ENCODE peak calls at places on chromosome 6, in seven cellular contexts. F is Jurkat, Clone E6-1; S is astrocyte; I is ovary; Z is right lobe of liver; R is CD8-positive, alpha-beta T cell; D is fibroblast of the aortic adventitia. V is an unnamed sample.

GRCh38 chr6:88443554-88443953 is 277.4 kb upstream of the CNR1 start:
- DNase-seq in F (no peak), S (no peak), I (no peak), Z (no peak), R (no peak), D (no peak), V (no peak)

GRCh38 chr6:43924222-43924702 is 154.3 kb downstream of the VEGFA start:
- DNase-seq in F (peak), S (peak), I (no peak), Z (peak), R (peak), D (no peak), V (no peak)

GRCh38 chr6:36336779-36337194 is at the start of gene BNIP5:
- DNase-seq in F (no peak), S (no peak), I (no peak), Z (no peak), R (no peak), D (no peak), V (no peak)

GRCh38 chr6:167152858-167153257 is 4.9 kb downstream of the GPR31 start:
- DNase-seq in F (no peak), S (no peak), I (no peak), Z (no peak), R (no peak), D (no peak), V (no peak)

GRCh38 chr6:122730775-122731386 is 48.6 kb upstream of the FABP7 start:
- DNase-seq in F (peak), S (no peak), I (no peak), Z (no peak), R (no peak), D (peak), V (no peak)

GRCh38 chr6:44580901-44581300 is 193.4 kb downstream of the CDC5L start:
- DNase-seq in F (no peak), S (peak), I (no peak), Z (no peak), R (no peak), D (peak), V (no peak)

GRCh38 chr6:134903448-134903847 is 46.5 kb downstream of the ALDH8A1 start:
- DNase-seq in F (no peak), S (no peak), I (no peak), Z (no peak), R (no peak), D (peak), V (peak)

GRCh38 chr6:67336014-67336413 is 1299.1 kb upstream of the ADGRB3 start:
- DNase-seq in F (no peak), S (no peak), I (no peak), Z (no peak), R (no peak), D (no peak), V (no peak)

GRCh38 chr6:28923318-28924102 is at the start of gene TRIM27:
- DNase-seq in F (peak), S (peak), I (peak), Z (peak), R (peak), D (peak), V (peak)

GRCh38 chr6:158039571-158040050 is 57.9 kb downstream of the SYNJ2 start:
- DNase-seq in F (no peak), S (peak), I (no peak), Z (no peak), R (no peak), D (no peak), V (no peak)

GRCh38 chr6:125220712-125221111 is 67.1 kb downstream of the TPD52L1 start:
- DNase-seq in F (no peak), S (peak), I (no peak), Z (no peak), R (no peak), D (peak), V (no peak)

GRCh38 chr6:169839029-169839481 is 87.6 kb downstream of the ERMARD start:
- DNase-seq in F (no peak), S (no peak), I (no peak), Z (no peak), R (no peak), D (no peak), V (no peak)

GRCh38 chr6:76702187-76702586 is 629.7 kb upstream of the IMPG1 start:
- DNase-seq in F (no peak), S (no peak), I (no peak), Z (no peak), R (no peak), D (no peak), V (no peak)

GRCh38 chr6:144718431-144718830 is 433.3 kb downstream of the UTRN start:
- DNase-seq in F (no peak), S (peak), I (no peak), Z (no peak), R (no peak), D (peak), V (no peak)

GRCh38 chr6:151285121-151285520 is 45.4 kb downstream of the AKAP12 start:
- DNase-seq in F (no peak), S (peak), I (no peak), Z (no peak), R (no peak), D (peak), V (no peak)

GRCh38 chr6:27312146-27312949 is at the start of gene POM121L2:
- DNase-seq in F (peak), S (peak), I (peak), Z (peak), R (peak), D (peak), V (peak)

GRCh38 chr6:159017757-159018559 is 18.0 kb upstream of the RSPH3 start:
- DNase-seq in F (no peak), S (no peak), I (no peak), Z (no peak), R (no peak), D (no peak), V (no peak)

GRCh38 chr6:168903638-168904345 is 349.9 kb downstream of the THBS2 start:
- DNase-seq in F (no peak), S (no peak), I (no peak), Z (no peak), R (no peak), D (no peak), V (no peak)

GRCh38 chr6:11193434-11193833 is 39.0 kb downstream of the NEDD9 start:
- DNase-seq in F (no peak), S (no peak), I (no peak), Z (no peak), R (no peak), D (no peak), V (no peak)

GRCh38 chr6:38443341-38443740 is 196.4 kb downstream of the BTBD9 start:
- DNase-seq in F (no peak), S (no peak), I (no peak), Z (no peak), R (no peak), D (peak), V (no peak)

DNA sequence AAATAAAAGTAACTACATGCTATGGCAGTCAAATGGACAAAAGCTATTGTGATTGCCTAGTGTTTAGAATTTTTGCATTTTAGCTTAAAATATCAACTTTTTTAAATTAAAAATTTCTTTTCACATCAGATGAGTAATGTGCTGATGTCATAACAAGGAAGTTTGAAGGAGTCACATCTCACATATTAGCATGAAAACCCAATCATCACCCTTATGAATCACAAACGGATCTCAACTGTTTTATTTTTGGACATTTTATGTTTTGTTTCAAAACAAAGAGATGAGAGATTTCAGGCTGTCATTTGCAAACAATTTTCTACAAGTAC is 53.6 kb upstream of the TRERF1 start:
- DNase-seq in F (no peak), S (peak), I (no peak), Z (no peak), R (no peak), D (peak), V (no peak)
- H3K4me3 ChIP-seq in F (no peak), S (no peak), I (no peak), Z (no peak), R (no peak), D (no peak), V (no peak)

GRCh38 chr6:41549673-41550072 is 3.5 kb downstream of the FOXP4 start:
- DNase-seq in F (no peak), S (no peak), I (no peak), Z (no peak), R (no peak), D (no peak), V (no peak)
- H3K4me3 ChIP-seq in F (no peak), S (no peak), I (no peak), Z (no peak), R (no peak), D (no peak), V (no peak)

DNA sequence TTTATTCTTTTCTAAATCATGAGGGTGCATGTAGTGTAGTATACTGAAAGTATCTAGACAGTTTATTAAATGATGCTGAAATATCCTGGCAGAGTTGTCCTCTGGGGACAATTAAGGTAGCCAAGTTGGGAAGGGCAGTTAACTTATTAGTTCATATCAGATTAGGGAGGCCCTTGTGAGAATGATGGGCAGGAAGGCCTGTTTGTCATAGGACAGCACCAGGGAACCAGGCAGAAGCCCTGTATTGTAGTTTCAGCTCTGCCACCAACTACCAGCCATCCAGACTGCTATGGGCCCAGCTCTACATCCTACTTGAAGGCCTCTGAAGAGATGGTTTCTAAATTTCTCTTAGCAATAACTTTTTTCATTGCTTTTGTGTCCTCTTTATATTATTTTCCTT is 4.0 kb downstream of the MYLIP start:
- DNase-seq in F (no peak), S (no peak), I (no peak), Z (no peak), R (no peak), D (no peak), V (no peak)
- H3K4me3 ChIP-seq in F (no peak), S (no peak), I (no peak), Z (no peak), R (no peak), D (peak), V (peak)

DNA sequence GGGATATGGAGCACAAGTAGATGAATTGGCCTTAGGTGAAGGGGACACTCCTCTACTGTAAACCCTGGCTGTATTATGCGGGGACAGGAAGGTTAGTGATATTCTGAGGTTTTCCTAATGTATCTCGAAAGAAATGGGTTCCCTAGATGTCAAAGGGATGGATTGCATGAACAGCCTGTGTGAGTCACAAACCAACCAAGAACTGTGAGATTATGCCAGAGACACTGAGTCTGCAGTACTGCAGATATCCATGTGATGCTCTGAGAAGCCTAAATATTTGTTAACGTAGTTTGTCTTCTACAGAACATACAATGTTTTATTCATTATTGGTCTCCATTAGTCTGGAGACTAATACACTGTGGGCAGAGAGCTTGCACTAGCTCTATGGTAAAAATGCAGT is 182.2 kb downstream of the AKAP7 start:
- DNase-seq in F (no peak), S (peak), I (no peak), Z (no peak), R (no peak), D (peak), V (no peak)
- H3K4me3 ChIP-seq in F (no peak), S (no peak), I (no peak), Z (no peak), R (no peak), D (no peak), V (no peak)

GRCh38 chr6:32637219-32637880 is at the start of gene HLA-DQA1:
- DNase-seq in F (peak), S (no peak), I (no peak), Z (no peak), R (no peak), D (no peak), V (no peak)
- H3K4me3 ChIP-seq in F (no peak), S (no peak), I (no peak), Z (no peak), R (no peak), D (no peak), V (no peak)

DNA sequence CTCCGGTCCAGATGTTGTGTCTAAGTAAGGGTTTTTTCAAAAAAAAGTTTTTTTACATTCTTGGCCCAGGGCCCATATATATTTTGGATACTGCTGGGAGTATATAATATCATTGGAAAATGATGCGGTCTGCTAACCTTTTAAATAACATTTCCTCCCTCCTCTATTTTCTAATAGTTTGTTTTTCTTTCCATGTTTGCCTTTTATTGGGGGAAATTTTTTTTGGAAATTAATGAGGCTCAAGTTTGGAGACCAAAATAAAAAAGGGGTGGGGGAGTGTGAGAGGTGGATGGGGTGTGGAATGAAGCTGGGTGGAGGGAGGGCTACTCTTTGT is 42.8 kb upstream of the FOXP4 start:
- DNase-seq in F (no peak), S (no peak), I (no peak), Z (no peak), R (no peak), D (no peak), V (no peak)
- H3K4me3 ChIP-seq in F (no peak), S (peak), I (peak), Z (no peak), R (no peak), D (no peak), V (no peak)

V was measured in adrenal gland.